ENCODE peak calls at places on chromosomes 4 and X, in six cellular contexts. O, I, J, W, Q and V are unnamed samples.

GRCh38 chr4:114108869-114109268 is 129.4 kb upstream of the ARSJ start:
- DNase-seq in J (no peak), Q (peak; percentile 39), I (no peak), O (no peak), W (no peak), V (no peak)

GRCh38 chr4:87121332-87122065 is 98.9 kb downstream of the KLHL8 start:
- DNase-seq in Q (no peak), I (peak; percentile 66), O (no peak), W (no peak), J (no peak), V (no peak)

GRCh38 chrX:122552291-122552800 is 631.7 kb upstream of the GRIA3 start:
- DNase-seq in Q (no peak), I (no peak), J (no peak), O (no peak), W (no peak), V (no peak)

GRCh38 chr4:164304861-164305260 is 449.1 kb upstream of the SMIM31 start:
- DNase-seq in J (no peak), O (no peak), Q (peak; percentile 1), W (no peak), I (no peak), V (no peak)

GRCh38 chr4:186943607-186943908 is 219.9 kb upstream of the FAT1 start:
- DNase-seq in I (no peak), Q (no peak), O (no peak), W (no peak), J (no peak), V (no peak)

GRCh38 chr4:124279741-124280140 is 432.8 kb downstream of the ANKRD50 start:
- DNase-seq in J (no peak), O (no peak), Q (no peak), I (no peak), W (no peak), V (no peak)

GRCh38 chrX:71667328-71668247 is at the start of gene LOC101059915:
- DNase-seq in W (no peak), Q (no peak), O (no peak), J (no peak), I (no peak), V (no peak)

GRCh38 chr4:83362492-83363329 is 28.1 kb upstream of the HPSE start:
- DNase-seq in J (no peak), O (peak; percentile 67), I (no peak), W (no peak), Q (peak; percentile 19), V (no peak)

GRCh38 chr4:10107111-10108091 is 9.2 kb downstream of the WDR1 start:
- DNase-seq in J (no peak), I (no peak), Q (no peak), W (no peak), O (no peak), V (no peak)
- TF ChIP-seq POLR2A in J (no peak), I (no peak), Q (no peak), W (no peak), O (no peak), V (no peak)

GRCh38 chr4:109673303-109673702 is 29.9 kb downstream of the CASP6 start:
- DNase-seq in W (no peak), O (no peak), Q (no peak), J (no peak), I (no peak), V (no peak)
- TF ChIP-seq POLR2A in W (no peak), O (no peak), Q (no peak), J (no peak), I (no peak), V (no peak)

GRCh38 chr4:3041192-3042142 is 32.9 kb downstream of the HTT-AS start:
- DNase-seq in W (no peak), I (peak; percentile 64), Q (no peak), O (peak; percentile 91), J (peak; percentile 83), V (peak; percentile 64)
- TF ChIP-seq POLR2A in W (peak; percentile 53), I (no peak), Q (no peak), O (no peak), J (peak; percentile 70), V (no peak)

GRCh38 chr4:5114911-5115310 is 63.6 kb downstream of the STK32B start:
- DNase-seq in I (no peak), O (no peak), J (no peak), Q (peak; percentile 20), W (no peak), V (no peak)
- TF ChIP-seq POLR2A in I (no peak), O (no peak), J (no peak), Q (no peak), W (no peak), V (no peak)

DNA sequence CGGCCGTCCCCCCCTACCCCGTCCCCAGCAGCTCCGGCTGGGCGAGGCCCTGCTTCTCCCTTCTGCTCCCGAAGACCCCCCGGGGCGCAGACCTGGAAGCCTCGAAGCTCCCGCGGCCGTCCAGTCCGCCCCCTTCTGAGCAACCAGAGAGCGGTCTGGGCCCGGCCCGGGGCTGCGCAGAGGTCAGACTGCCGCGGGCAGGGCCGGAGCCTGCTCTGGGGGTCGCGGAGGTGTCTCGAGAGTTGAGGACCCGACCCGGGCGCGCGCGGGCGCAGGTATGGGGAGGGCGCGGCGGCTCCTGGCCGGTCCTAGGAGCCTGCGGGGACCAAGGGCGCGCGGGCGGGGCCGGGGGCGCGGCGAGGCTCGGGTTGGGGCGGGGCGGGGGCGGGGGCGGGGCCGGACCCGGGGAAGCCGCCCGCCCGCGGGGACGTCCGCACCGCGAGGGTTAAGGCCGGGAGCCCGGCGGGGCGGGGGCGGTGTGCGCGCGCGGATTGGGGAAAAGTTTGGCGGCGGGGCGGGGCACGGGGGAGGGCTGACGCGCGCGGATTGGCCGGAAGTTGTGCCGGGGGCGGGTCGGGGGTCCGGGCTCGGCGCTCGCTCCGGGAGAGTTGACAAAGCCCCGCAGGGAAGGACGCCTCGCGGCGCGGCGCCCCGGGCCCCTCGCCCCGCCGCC is at the start of gene FGFRL1:
- DNase-seq in J (peak; percentile 98), Q (peak; percentile 85), O (peak; percentile 97), W (peak; percentile 90), I (peak; percentile 85), V (peak; percentile 91)
- TF ChIP-seq POLR2A in J (no peak), Q (no peak), O (peak; percentile 49), W (no peak), I (no peak), V (no peak)

DNA sequence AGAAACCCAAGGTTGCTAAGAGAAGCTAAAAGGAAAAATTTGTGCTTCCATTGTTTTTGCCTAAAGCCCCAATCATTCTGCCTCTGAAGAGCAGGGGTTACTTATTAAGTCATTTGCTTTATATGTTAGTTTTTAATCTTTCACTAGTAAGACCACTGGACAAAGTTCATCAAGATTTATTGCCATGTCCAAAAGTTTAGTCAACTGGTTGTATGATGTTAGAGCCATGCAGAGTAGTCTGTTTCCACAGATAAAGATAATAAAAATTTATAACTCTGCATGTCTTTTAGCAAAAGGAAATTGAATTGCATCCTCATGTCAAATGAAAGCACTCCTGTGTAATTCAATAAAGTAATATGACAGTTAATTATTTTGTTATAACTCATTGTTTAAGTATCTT is 75.8 kb upstream of the PRKG2 start:
- DNase-seq in Q (no peak), W (no peak), O (no peak), J (no peak), I (no peak), V (no peak)
- TF ChIP-seq POLR2A in Q (no peak), W (no peak), O (no peak), J (no peak), I (no peak), V (no peak)